ENCODE peak calls at places on chromosomes 7 and 10, in nine cellular contexts. D is IMR-90, T is left ventricle myocardium inferior, L is astrocyte of the hippocampus, K is bronchial epithelial cell, Y is NCI-H1105 treated with DMSO at 0.1 percent for 48 hours, B is body of pancreas, V is HT-29, C is activated T-cell treated with anti-CD3 and anti-CD28 coated beads for 1 hour. J is an unnamed sample.

GRCh38 chr10:66892833-66893232 is 33.0 kb upstream of the LRRTM3 start:
- DNase-seq in V (no peak), K (no peak), B (no peak), D (no peak), T (no peak), L (no peak), Y (no peak), C (no peak), J (no peak)

GRCh38 chr10:3902054-3902808 is 117.2 kb upstream of the KLF6 start:
- DNase-seq in V (peak; percentile 57), T (peak; percentile 40), B (peak; percentile 43), Y (no peak), C (no peak), D (no peak), L (peak; percentile 81), K (no peak), J (no peak)

GRCh38 chr7:71459137-71459536 is 327.2 kb downstream of the GALNT17 start:
- DNase-seq in D (no peak), C (no peak), B (peak; percentile 15), V (no peak), Y (no peak), K (no peak), T (no peak), L (no peak), J (no peak)

GRCh38 chr10:69064762-69065328 is 23.1 kb upstream of the SRGN start:
- DNase-seq in T (no peak), B (no peak), D (no peak), Y (no peak), V (no peak), L (no peak), K (no peak), C (no peak), J (no peak)

GRCh38 chr10:49617281-49618020 is 3.6 kb downstream of the CHAT start:
- DNase-seq in B (no peak), T (no peak), V (no peak), D (no peak), C (no peak), K (no peak), Y (no peak), L (no peak), J (no peak)

GRCh38 chr7:151286148-151286547 is 37.7 kb upstream of the SMARCD3 start:
- DNase-seq in C (no peak), T (no peak), D (peak; percentile 14), K (no peak), V (no peak), Y (no peak), L (peak; percentile 77), B (no peak), J (no peak)

GRCh38 chr7:81616951-81617350 is 152.9 kb downstream of the HGF start:
- DNase-seq in C (no peak), K (peak; percentile 67), B (no peak), L (peak; percentile 53), T (no peak), V (no peak), Y (no peak), D (peak; percentile 69), J (no peak)

GRCh38 chr10:1244493-1244892 is 188.3 kb downstream of the WDR37 start:
- DNase-seq in D (no peak), V (no peak), B (no peak), L (no peak), K (no peak), T (no peak), Y (no peak), C (no peak), J (no peak)

GRCh38 chr7:50724526-50725520 is 57.9 kb downstream of the GRB10 start:
- DNase-seq in L (no peak), V (no peak), D (no peak), B (no peak), T (no peak), Y (no peak), C (no peak), K (no peak), J (no peak)

GRCh38 chr10:3757638-3758490 is 27.1 kb downstream of the KLF6 start:
- DNase-seq in T (no peak), B (no peak), Y (no peak), K (peak; percentile 98), D (no peak), L (peak; percentile 39), V (no peak), C (no peak), J (no peak)

GRCh38 chr10:130858626-130859025 is 452.9 kb downstream of the TCERG1L start:
- DNase-seq in K (no peak), Y (no peak), T (no peak), V (no peak), C (no peak), B (no peak), D (no peak), L (no peak), J (no peak)

GRCh38 chr10:89237849-89238248 is 13.7 kb downstream of the LIPA start:
- DNase-seq in Y (no peak), D (no peak), V (no peak), B (no peak), C (no peak), L (no peak), T (no peak), K (no peak), J (no peak)

GRCh38 chr10:89814278-89814677 is 112.9 kb downstream of the KIF20B start:
- DNase-seq in C (no peak), Y (no peak), V (no peak), L (no peak), B (no peak), T (no peak), K (no peak), D (no peak), J (no peak)

GRCh38 chr7:24907311-24907886 is 72.6 kb downstream of the OSBPL3 start:
- DNase-seq in D (peak; percentile 76), C (no peak), Y (no peak), T (no peak), V (peak; percentile 53), L (peak; percentile 82), B (no peak), K (peak; percentile 89), J (no peak)

GRCh38 chr10:89531359-89531758 is 4.0 kb downstream of the SLC16A12 start:
- DNase-seq in K (peak; percentile 31), B (no peak), Y (no peak), C (no peak), V (no peak), L (no peak), T (no peak), D (no peak), J (no peak)

GRCh38 chr10:32376027-32376426 is 29.1 kb upstream of the EPC1 start:
- DNase-seq in T (no peak), K (no peak), B (no peak), V (no peak), D (no peak), L (no peak), C (no peak), Y (no peak), J (no peak)

GRCh38 chr10:97534746-97535367 is 36.1 kb downstream of the UBTD1 start:
- DNase-seq in L (no peak), T (no peak), C (peak; percentile 16), Y (no peak), V (peak; percentile 60), B (no peak), D (no peak), K (no peak), J (peak; percentile 44)

GRCh38 chr10:71486465-71487114 is 89.9 kb downstream of the CDH23 start:
- DNase-seq in C (no peak), B (peak; percentile 25), D (peak; percentile 2), Y (no peak), L (peak; percentile 73), K (peak; percentile 22), T (peak; percentile 50), V (peak; percentile 61), J (peak; percentile 17)

GRCh38 chr10:118106426-118106825 is 59.7 kb upstream of the RAB11FIP2 start:
- DNase-seq in Y (no peak), K (peak; percentile 33), D (peak; percentile 21), B (peak; percentile 48), T (no peak), V (peak; percentile 45), L (peak; percentile 52), C (no peak), J (no peak)

GRCh38 chr10:71284544-71285179 is 34.4 kb upstream of the SLC29A3 start:
- DNase-seq in C (no peak), Y (no peak), B (no peak), L (no peak), K (no peak), D (no peak), T (no peak), V (no peak), J (no peak)

GRCh38 chr10:123582084-123582989 is 83.8 kb upstream of the GPR26 start:
- DNase-seq in V (peak; percentile 84), L (peak; percentile 82), Y (peak; percentile 46), D (peak; percentile 45), B (peak; percentile 76), T (peak; percentile 67), K (peak; percentile 56), C (peak; percentile 51), J (peak; percentile 33)

GRCh38 chr7:131197920-131198610 is 129.6 kb upstream of the MKLN1 start:
- DNase-seq in T (no peak), Y (no peak), V (no peak), K (no peak), L (peak; percentile 62), C (no peak), B (no peak), D (peak; percentile 44), J (no peak)

GRCh38 chr7:28957064-28957821 is 887 bp downstream of the TRIL start:
- DNase-seq in V (no peak), K (no peak), C (no peak), D (no peak), B (peak; percentile 12), L (no peak), Y (no peak), T (peak; percentile 29), J (peak; percentile 44)

GRCh38 chr10:89029201-89029600 is 38.6 kb downstream of the FAS start:
- DNase-seq in D (no peak), Y (no peak), V (no peak), L (no peak), C (no peak), K (no peak), T (no peak), B (peak; percentile 17), J (no peak)

GRCh38 chr10:33055636-33056035 is 97.6 kb upstream of the ITGB1 start:
- DNase-seq in D (peak; percentile 51), Y (no peak), C (no peak), T (no peak), V (no peak), L (peak; percentile 65), B (no peak), K (no peak), J (no peak)

GRCh38 chr7:90412458-90413184 is 9.4 kb downstream of the CLDN12 start:
- DNase-seq in B (peak; percentile 51), L (no peak), C (no peak), V (peak; percentile 90), K (peak; percentile 15), D (no peak), T (no peak), Y (peak; percentile 7), J (no peak)

GRCh38 chr7:113197274-113197673 is 78.9 kb upstream of the SMIM30 start:
- DNase-seq in B (no peak), K (peak; percentile 70), V (no peak), L (peak; percentile 66), T (no peak), C (no peak), D (peak; percentile 91), Y (no peak), J (no peak)

GRCh38 chr7:105218939-105219770 is 169.6 kb downstream of the SRPK2 start:
- DNase-seq in Y (no peak), T (no peak), C (no peak), D (peak; percentile 66), V (no peak), L (no peak), B (no peak), K (peak; percentile 92), J (no peak)

GRCh38 chr7:6416516-6417145 is 31.1 kb downstream of the DAGLB start:
- DNase-seq in V (peak; percentile 60), B (no peak), K (no peak), D (peak; percentile 50), C (no peak), Y (no peak), T (no peak), L (peak; percentile 24), J (no peak)

GRCh38 chr10:118238573-118239240 is 103.4 kb downstream of the FAM204A start:
- DNase-seq in B (no peak), V (no peak), K (peak; percentile 64), T (no peak), D (peak; percentile 8), Y (no peak), L (peak; percentile 51), C (no peak), J (no peak)

GRCh38 chr10:80468002-80468401 is 13.9 kb downstream of the TSPAN14 start:
- DNase-seq in B (peak; percentile 62), L (no peak), T (peak; percentile 77), D (no peak), V (no peak), K (no peak), Y (no peak), C (peak; percentile 63), J (peak; percentile 56)